ENCODE peak calls at places on chromosomes 3 and 15, in nine cellular contexts. Q is breast epithelium, R is GM12864, I is prostate gland, F is left ventricle myocardium inferior, S is fibroblast of lung, C is PC-3, T is lower lobe of right lung, V is Panc1. Z is an unnamed sample.

GRCh38 chr3:126527455-126528211 is 3.7 kb downstream of the CHST13 start:
- DNase-seq in T (peak), Q (no peak), R (no peak), F (no peak), V (no peak), I (no peak), S (no peak), C (no peak), Z (no peak)

GRCh38 chr3:111861396-111861795 is 2.3 kb downstream of the PHLDB2 start:
- DNase-seq in C (no peak), V (no peak), I (no peak), R (no peak), F (no peak), T (no peak), S (peak), Q (no peak), Z (peak)

GRCh38 chr3:42012378-42012934 is 50.6 kb upstream of the ULK4 start:
- DNase-seq in R (no peak), C (no peak), S (no peak), V (no peak), I (no peak), F (no peak), Q (no peak), T (no peak), Z (no peak)

GRCh38 chr3:190883973-190884832 is 21.7 kb upstream of the GMNC start:
- DNase-seq in I (peak), F (no peak), R (no peak), C (peak), T (no peak), S (peak), V (peak), Q (no peak), Z (peak)

GRCh38 chr3:17301271-17301670 is 416.5 kb downstream of the PLCL2 start:
- DNase-seq in V (no peak), Q (no peak), F (no peak), R (no peak), I (peak), C (no peak), S (no peak), T (no peak), Z (no peak)

GRCh38 chr3:94525039-94525438 is 462.2 kb downstream of the NSUN3 start:
- DNase-seq in C (peak), F (no peak), Q (no peak), R (no peak), S (peak), I (peak), T (no peak), V (no peak), Z (peak)

GRCh38 chr15:63509933-63510547 is 5.6 kb downstream of the USP3 start:
- DNase-seq in I (no peak), C (peak), T (no peak), V (peak), S (peak), R (no peak), F (no peak), Q (no peak), Z (peak)

GRCh38 chr3:48891606-48892005 is 7.1 kb downstream of the SLC25A20 start:
- DNase-seq in F (no peak), I (no peak), V (no peak), S (no peak), T (no peak), C (peak), R (no peak), Q (no peak), Z (no peak)

GRCh38 chr3:108970561-108970960 is 16.9 kb upstream of the GUCA1C start:
- DNase-seq in T (no peak), C (no peak), Q (no peak), S (peak), V (no peak), F (no peak), I (no peak), R (no peak), Z (no peak)

GRCh38 chr15:40438712-40439111 is 2.0 kb upstream of the BAHD1 start:
- DNase-seq in C (no peak), V (no peak), S (no peak), R (no peak), Q (no peak), T (no peak), F (no peak), I (no peak), Z (no peak)

GRCh38 chr15:40435331-40436089 is 5.2 kb upstream of the BAHD1 start:
- DNase-seq in I (no peak), Q (no peak), F (no peak), C (no peak), V (no peak), R (no peak), T (no peak), S (no peak), Z (no peak)

GRCh38 chr15:40436892-40437753 is 3.6 kb upstream of the BAHD1 start:
- DNase-seq in Q (no peak), V (no peak), R (no peak), S (no peak), T (no peak), C (no peak), I (no peak), F (no peak), Z (no peak)

GRCh38 chr15:40437754-40438687 is 2.7 kb upstream of the BAHD1 start:
- DNase-seq in F (no peak), I (no peak), V (no peak), S (no peak), Q (no peak), C (no peak), T (no peak), R (no peak), Z (no peak)

GRCh38 chr15:40436116-40436891 is 4.4 kb upstream of the BAHD1 start:
- DNase-seq in V (no peak), Q (no peak), C (no peak), R (no peak), F (no peak), T (no peak), I (no peak), S (no peak), Z (no peak)
- H3K4me3 ChIP-seq in V (peak), Q (peak), C (peak), R (no peak), F (peak), T (peak), I (peak), S (no peak), Z (peak)

DNA sequence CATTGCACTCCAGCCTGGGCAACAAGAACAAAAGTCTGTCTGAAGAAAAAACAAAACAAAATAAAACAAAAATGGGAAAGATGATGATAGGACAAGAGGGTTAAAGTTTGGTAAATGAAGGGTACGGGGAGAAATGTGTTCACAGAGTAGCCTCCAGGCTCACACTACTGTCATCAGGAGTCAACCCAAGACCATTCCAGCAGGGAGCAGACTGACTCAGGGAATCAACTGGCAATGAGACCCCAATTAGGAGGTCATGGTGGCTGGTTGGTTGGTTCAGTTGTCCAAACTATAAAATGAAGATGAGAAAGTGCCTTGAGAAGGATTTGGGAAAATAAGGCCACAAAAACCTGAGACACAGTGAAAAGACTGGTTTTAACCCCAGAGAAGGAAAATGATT is 51.8 kb downstream of the KLHL6 start:
- DNase-seq in I (no peak), R (no peak), T (no peak), Q (no peak), C (no peak), S (no peak), F (no peak), V (no peak), Z (no peak)
- TF ChIP-seq CTCF in I (no peak), R (no peak), T (no peak), Q (no peak), C (no peak), S (no peak), F (no peak), V (peak), Z (no peak)

DNA sequence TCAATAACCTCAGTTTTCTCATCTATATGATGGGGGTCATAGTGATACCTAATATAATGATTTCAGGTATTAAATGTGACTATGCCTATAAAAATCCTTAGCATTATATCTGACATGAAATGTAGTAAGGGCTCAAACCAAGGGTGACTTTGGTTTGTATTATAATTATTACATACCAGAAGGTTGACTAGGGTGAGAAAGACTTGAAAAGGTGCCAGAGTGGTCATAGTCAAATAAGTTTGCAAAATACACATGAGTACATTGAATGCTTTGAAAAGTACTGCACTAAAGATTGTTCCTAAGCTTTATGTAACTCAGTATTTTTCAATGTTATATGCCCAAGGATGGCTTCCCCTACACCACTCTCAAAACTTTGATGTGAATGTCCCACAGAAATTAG is 297.2 kb downstream of the ARPP21 start:
- DNase-seq in S (peak), F (no peak), C (peak), R (no peak), V (no peak), T (no peak), I (no peak), Q (no peak), Z (peak)
- H3K4me3 ChIP-seq in S (no peak), F (no peak), C (no peak), R (no peak), V (no peak), T (no peak), I (no peak), Q (no peak), Z (no peak)

GRCh38 chr3:53806182-53807116 is 39.8 kb downstream of the CHDH start:
- DNase-seq in V (no peak), S (peak), F (no peak), I (no peak), T (no peak), R (no peak), C (peak), Q (no peak), Z (peak)
- TF ChIP-seq CTCF in V (no peak), S (no peak), F (no peak), I (no peak), T (no peak), R (no peak), C (no peak), Q (no peak), Z (peak)

DNA sequence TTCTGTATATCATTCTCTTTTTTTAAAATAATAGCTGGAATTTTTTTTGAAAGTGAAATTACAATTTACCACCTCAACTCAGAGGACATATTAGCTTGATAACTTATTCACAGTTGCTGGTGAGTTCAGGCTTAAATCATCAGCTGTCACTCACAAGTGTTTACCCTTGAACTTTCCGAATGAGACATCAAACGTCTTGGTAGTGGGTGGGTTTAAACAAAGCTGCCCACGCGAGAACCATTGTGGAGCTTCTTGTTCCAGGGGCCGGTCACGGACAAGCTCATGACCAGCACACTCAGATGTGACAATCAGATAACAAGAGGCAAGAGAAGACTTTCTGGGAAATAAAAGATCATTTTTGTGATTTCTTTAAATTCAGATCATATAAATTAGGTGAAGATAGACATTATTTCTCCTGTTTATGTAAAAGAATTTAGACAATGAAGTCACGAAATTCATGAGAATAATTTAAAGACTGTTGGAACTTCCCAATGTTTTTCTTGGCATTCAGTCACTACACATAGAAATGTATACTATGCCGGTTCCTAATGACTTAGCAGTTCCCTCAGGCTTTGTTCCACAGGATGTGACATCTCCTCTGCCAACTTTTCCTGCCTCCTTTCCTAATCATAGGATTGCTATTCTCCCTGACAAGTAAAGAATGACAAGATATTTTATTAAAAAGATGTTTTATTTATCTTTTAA is 29.3 kb downstream of the BTD start:
- DNase-seq in T (no peak), F (no peak), V (no peak), R (no peak), I (no peak), S (peak), C (peak), Q (no peak), Z (peak)
- H3K4me3 ChIP-seq in T (peak), F (peak), V (peak), R (no peak), I (no peak), S (peak), C (peak), Q (peak), Z (peak)

DNA sequence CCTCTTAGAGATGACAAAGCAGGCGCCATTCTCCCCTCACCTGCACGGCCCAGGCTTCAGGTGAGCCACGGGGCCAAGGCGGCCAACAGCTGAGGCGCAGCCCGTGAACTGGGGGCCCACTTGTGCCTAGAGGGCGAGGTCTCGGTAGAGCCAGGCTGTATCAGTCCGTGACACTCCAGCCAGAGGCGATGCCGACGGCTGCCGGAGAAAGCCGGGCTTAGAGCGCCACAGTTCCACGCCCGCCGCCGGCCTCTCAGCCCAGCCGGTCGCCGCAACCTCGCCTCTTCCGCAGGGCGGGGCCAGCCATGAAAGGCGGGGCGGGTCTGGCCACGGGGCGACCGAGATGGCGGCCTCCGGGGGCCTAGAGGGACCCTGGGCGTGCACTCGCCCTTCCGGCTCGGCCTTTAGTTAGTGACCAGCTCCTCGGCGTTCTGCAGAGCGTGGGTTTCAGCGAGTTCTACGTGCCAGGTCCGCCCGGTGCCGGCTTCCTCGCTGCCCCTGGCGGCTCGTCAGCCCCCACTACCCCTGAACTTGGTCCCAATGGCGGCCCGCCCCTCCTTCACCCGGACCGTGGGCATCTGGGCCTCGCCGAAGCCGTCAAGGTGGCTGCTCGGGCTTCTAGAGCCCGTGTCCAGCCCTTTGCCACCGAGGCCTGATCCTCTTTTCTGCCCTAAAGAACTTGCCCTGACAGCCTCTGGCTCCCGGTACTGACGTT is at the start of gene ZNF621:
- DNase-seq in V (no peak), Q (peak), T (peak), F (peak), R (peak), S (peak), I (peak), C (peak), Z (peak)
- TF ChIP-seq CTCF in V (no peak), Q (no peak), T (peak), F (no peak), R (no peak), S (no peak), I (no peak), C (peak), Z (no peak)

GRCh38 chr3:9914559-9915251 is 2.2 kb upstream of the IL17RC start:
- DNase-seq in V (no peak), S (no peak), T (no peak), F (no peak), Q (no peak), C (no peak), R (no peak), I (no peak), Z (no peak)
- H3K4me3 ChIP-seq in V (peak), S (no peak), T (peak), F (peak), Q (peak), C (peak), R (peak), I (peak), Z (peak)

GRCh38 chr15:72836676-72837325 is 53.2 kb upstream of the ADPGK start:
- DNase-seq in Q (no peak), I (no peak), R (no peak), S (no peak), T (no peak), C (no peak), V (no peak), F (no peak), Z (no peak)

GRCh38 chr15:72838311-72838731 is 54.8 kb upstream of the ADPGK start:
- DNase-seq in C (no peak), T (no peak), V (no peak), F (no peak), S (peak), I (no peak), R (no peak), Q (no peak), Z (peak)

DNA sequence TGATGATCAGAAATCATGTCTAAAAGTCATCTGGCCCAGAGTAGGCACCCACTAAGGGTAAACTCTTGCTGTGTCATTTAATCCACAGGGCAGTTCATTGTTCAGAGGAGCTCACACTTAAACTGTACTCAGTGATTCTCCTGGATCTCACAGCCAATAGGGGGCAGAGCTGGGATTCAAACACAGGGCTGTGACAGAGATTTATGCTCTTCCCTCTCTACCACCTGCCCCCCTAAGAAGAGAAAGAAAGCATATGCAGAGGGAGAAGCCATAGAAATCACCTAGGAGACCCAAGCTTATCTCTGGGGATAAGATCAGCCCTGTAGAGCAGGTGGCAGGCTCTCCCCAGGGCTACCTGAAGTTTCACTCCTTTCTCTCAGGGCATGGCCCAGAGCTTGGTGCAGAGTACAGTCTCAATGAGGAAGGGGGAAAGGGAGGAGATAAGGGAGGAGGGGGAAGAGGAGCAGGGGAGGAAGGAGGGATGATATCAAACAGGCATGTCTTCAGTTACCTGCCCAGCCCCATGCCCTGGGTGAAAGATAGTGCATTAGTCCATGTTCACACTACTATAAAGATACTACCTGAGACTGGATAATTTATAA is 51.8 kb upstream of the ADPGK start:
- DNase-seq in V (no peak), Q (no peak), F (no peak), I (no peak), C (no peak), T (no peak), S (no peak), R (no peak), Z (peak)
- TF ChIP-seq CTCF in V (peak), Q (no peak), F (peak), I (no peak), C (peak), T (peak), S (peak), R (peak), Z (peak)

DNA sequence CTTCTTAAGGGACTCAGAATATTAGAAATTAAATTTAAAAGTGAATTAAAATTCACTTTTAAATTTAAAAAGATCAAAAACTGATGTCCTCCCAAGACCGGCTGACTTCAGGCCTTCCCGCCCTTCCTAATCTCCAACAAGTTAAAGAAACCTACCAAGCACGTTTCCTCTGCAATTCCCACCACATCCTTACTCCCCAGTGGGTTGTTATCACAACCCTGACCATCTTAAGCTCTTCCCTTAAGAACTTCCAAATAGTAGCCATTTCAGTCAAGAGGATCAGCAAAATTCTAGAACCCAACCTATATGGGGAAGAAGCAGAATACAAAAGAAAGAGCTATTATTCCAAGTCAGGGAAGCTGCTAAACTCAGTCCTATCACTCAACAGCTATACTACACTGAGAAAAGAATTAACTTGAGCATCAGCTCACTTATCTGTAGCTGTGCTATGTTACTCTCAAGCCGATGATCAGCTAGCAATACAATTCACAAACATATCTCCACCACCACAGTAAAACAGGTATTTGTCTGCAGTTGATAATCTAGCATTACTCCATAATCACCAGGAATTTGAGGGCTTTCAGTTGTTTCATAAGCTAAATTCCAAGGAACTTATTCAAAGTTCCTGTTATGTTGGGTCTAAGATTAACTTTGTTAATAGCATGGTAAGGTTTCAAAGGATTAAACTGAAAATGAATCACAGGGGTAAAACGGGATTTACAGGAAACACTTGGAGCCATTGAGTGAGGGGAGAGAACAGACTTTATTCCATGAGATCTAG is 14.3 kb downstream of the ABCC5 start:
- DNase-seq in F (no peak), C (peak), S (peak), R (no peak), I (no peak), Q (no peak), V (no peak), T (no peak), Z (peak)
- H3K4me3 ChIP-seq in F (no peak), C (no peak), S (no peak), R (no peak), I (no peak), Q (no peak), V (no peak), T (no peak), Z (no peak)